ENCODE peak calls at places on chromosomes 13 and 19, in eight cellular contexts. One of them, this sample, is unnamed.

GRCh38 chr19:28493881-28494280 is 719.1 kb downstream of the UQCRFS1 start:
- DNase-seq in H9: no peak
- DNase-seq in heart right ventricle: no peak
- DNase-seq in IMR-90: no peak
- DNase-seq in mammary epithelial cell: no peak
- DNase-seq in colonic mucosa: no peak
- DNase-seq in SJCRH30: no peak
- DNase-seq in right cardiac atrium: no peak
- DNase-seq in this sample: no peak

GRCh38 chr19:21084343-21084742 is 2.3 kb downstream of the ZNF714 start:
- DNase-seq in heart right ventricle: no peak
- DNase-seq in SJCRH30: no peak
- DNase-seq in right cardiac atrium: no peak
- DNase-seq in H9: no peak
- DNase-seq in IMR-90: peak; percentile 79
- DNase-seq in colonic mucosa: no peak
- DNase-seq in mammary epithelial cell: peak; percentile 65
- DNase-seq in this sample: peak; percentile 53

GRCh38 chr19:45790942-45791341 is 1.7 kb downstream of the DMWD start:
- DNase-seq in colonic mucosa: no peak
- DNase-seq in right cardiac atrium: no peak
- DNase-seq in heart right ventricle: peak; percentile 27
- DNase-seq in H9: no peak
- DNase-seq in mammary epithelial cell: no peak
- DNase-seq in SJCRH30: no peak
- DNase-seq in IMR-90: no peak
- DNase-seq in this sample: peak; percentile 46

GRCh38 chr13:36345438-36346221 is 564 bp downstream of the SPART start:
- DNase-seq in H9: peak; percentile 63
- DNase-seq in colonic mucosa: peak; percentile 51
- DNase-seq in right cardiac atrium: peak; percentile 72
- DNase-seq in IMR-90: peak; percentile 92
- DNase-seq in mammary epithelial cell: peak; percentile 83
- DNase-seq in SJCRH30: peak; percentile 73
- DNase-seq in heart right ventricle: peak; percentile 83
- DNase-seq in this sample: peak; percentile 62

GRCh38 chr13:77345150-77345780 is 18.4 kb upstream of the MYCBP2 start:
- DNase-seq in heart right ventricle: no peak
- DNase-seq in mammary epithelial cell: no peak
- DNase-seq in H9: no peak
- DNase-seq in right cardiac atrium: no peak
- DNase-seq in IMR-90: no peak
- DNase-seq in colonic mucosa: no peak
- DNase-seq in SJCRH30: no peak
- DNase-seq in this sample: no peak

GRCh38 chr13:80093888-80094287 is 247.0 kb downstream of the SPRY2 start:
- DNase-seq in mammary epithelial cell: no peak
- DNase-seq in colonic mucosa: no peak
- DNase-seq in right cardiac atrium: no peak
- DNase-seq in H9: no peak
- DNase-seq in IMR-90: no peak
- DNase-seq in SJCRH30: no peak
- DNase-seq in heart right ventricle: no peak
- DNase-seq in this sample: no peak

GRCh38 chr13:33272531-33273124 is 12.9 kb downstream of the STARD13 start:
- DNase-seq in IMR-90: no peak
- DNase-seq in SJCRH30: no peak
- DNase-seq in colonic mucosa: peak; percentile 68
- DNase-seq in heart right ventricle: no peak
- DNase-seq in mammary epithelial cell: peak; percentile 41
- DNase-seq in H9: no peak
- DNase-seq in right cardiac atrium: no peak
- DNase-seq in this sample: peak; percentile 68

GRCh38 chr13:49371943-49372636 is 71.8 kb downstream of the CAB39L start:
- DNase-seq in IMR-90: no peak
- DNase-seq in right cardiac atrium: no peak
- DNase-seq in colonic mucosa: no peak
- DNase-seq in heart right ventricle: no peak
- DNase-seq in H9: no peak
- DNase-seq in SJCRH30: no peak
- DNase-seq in mammary epithelial cell: no peak
- DNase-seq in this sample: no peak

GRCh38 chr13:113080361-113080831 is 25.2 kb upstream of the F7 start:
- DNase-seq in right cardiac atrium: peak; percentile 41
- DNase-seq in IMR-90: no peak
- DNase-seq in heart right ventricle: no peak
- DNase-seq in SJCRH30: no peak
- DNase-seq in mammary epithelial cell: no peak
- DNase-seq in H9: no peak
- DNase-seq in colonic mucosa: no peak
- DNase-seq in this sample: no peak

GRCh38 chr13:93227280-93227905 is 786 bp downstream of the GPC6 start:
- DNase-seq in heart right ventricle: no peak
- DNase-seq in SJCRH30: peak; percentile 55
- DNase-seq in IMR-90: peak; percentile 52
- DNase-seq in mammary epithelial cell: peak; percentile 81
- DNase-seq in right cardiac atrium: peak; percentile 63
- DNase-seq in colonic mucosa: no peak
- DNase-seq in H9: peak; percentile 57
- DNase-seq in this sample: peak; percentile 81

GRCh38 chr13:43905435-43906031 is 25.8 kb downstream of the LACC1 start:
- DNase-seq in SJCRH30: peak; percentile 25
- DNase-seq in IMR-90: peak; percentile 77
- DNase-seq in right cardiac atrium: no peak
- DNase-seq in mammary epithelial cell: peak; percentile 48
- DNase-seq in colonic mucosa: peak; percentile 44
- DNase-seq in heart right ventricle: peak; percentile 42
- DNase-seq in H9: no peak
- DNase-seq in this sample: no peak

GRCh38 chr13:40961224-40961623 is 57.9 kb downstream of the ELF1 start:
- DNase-seq in H9: no peak
- DNase-seq in right cardiac atrium: no peak
- DNase-seq in SJCRH30: no peak
- DNase-seq in IMR-90: no peak
- DNase-seq in mammary epithelial cell: no peak
- DNase-seq in heart right ventricle: no peak
- DNase-seq in colonic mucosa: no peak
- DNase-seq in this sample: no peak

GRCh38 chr13:21371011-21371410 is 88.1 kb downstream of the ZDHHC20 start:
- DNase-seq in colonic mucosa: no peak
- DNase-seq in mammary epithelial cell: no peak
- DNase-seq in H9: no peak
- DNase-seq in SJCRH30: no peak
- DNase-seq in IMR-90: no peak
- DNase-seq in heart right ventricle: no peak
- DNase-seq in right cardiac atrium: no peak
- DNase-seq in this sample: no peak

GRCh38 chr19:10784257-10784656 is 51.8 kb downstream of the TMED1 start:
- DNase-seq in colonic mucosa: no peak
- DNase-seq in heart right ventricle: peak; percentile 55
- DNase-seq in mammary epithelial cell: no peak
- DNase-seq in right cardiac atrium: peak; percentile 71
- DNase-seq in IMR-90: no peak
- DNase-seq in H9: no peak
- DNase-seq in SJCRH30: no peak
- DNase-seq in this sample: no peak
- H3K4me1 ChIP-seq in colonic mucosa: no peaks in the 10 kb centered on the region
- H3K4me1 ChIP-seq in heart right ventricle: peaks cover 40% of the 10 kb centered on the region
- H3K4me1 ChIP-seq in mammary epithelial cell: no peaks in the 10 kb centered on the region
- H3K4me1 ChIP-seq in right cardiac atrium: peaks cover 3% of the 10 kb centered on the region
- H3K4me1 ChIP-seq in IMR-90: no peaks in the 10 kb centered on the region
- H3K4me1 ChIP-seq in H9: no peaks in the 10 kb centered on the region
- H3K4me1 ChIP-seq in SJCRH30: no peaks in the 10 kb centered on the region
- H3K4me1 ChIP-seq in this sample: peaks cover 11% of the 10 kb centered on the region

DNA sequence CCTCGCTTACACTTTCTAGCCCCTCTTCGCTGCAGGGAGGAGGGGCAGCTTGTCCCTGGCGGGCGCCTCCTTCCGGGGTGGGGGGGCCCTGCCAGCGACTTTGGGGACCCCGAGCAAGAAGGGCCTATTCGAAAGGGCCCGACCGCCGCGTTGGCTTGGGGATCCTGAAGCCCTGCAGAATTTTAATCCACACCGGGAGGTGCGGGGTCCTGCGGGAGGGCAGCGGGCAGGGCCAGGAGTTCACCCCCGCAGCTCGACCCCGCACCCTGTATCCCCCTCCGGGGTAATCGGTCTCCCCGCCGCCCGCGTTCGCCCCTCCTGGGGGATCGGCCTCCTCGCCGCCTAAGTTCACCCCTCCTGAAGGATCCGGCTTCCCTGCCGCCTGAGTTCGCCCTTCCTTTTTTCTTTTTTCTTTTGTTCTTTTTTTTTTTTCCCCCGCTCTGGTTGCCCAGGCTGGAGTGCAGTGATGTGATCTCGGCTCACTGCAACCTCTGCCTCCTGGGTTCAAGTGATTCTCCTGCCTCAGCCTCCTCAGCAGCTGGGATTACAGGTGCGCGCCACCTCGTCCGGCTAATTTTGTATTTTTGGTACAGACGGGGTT is 688 bp downstream of the MOB3A start:
- DNase-seq in colonic mucosa: no peak
- DNase-seq in SJCRH30: no peak
- DNase-seq in heart right ventricle: no peak
- DNase-seq in H9: no peak
- DNase-seq in mammary epithelial cell: no peak
- DNase-seq in IMR-90: no peak
- DNase-seq in right cardiac atrium: peak; percentile 74
- DNase-seq in this sample: no peak
- H3K4me1 ChIP-seq in colonic mucosa: peaks cover 3% of the 10 kb centered on the region
- H3K4me1 ChIP-seq in SJCRH30: peaks cover 7% of the 10 kb centered on the region
- H3K4me1 ChIP-seq in heart right ventricle: peaks cover 56% of the 10 kb centered on the region
- H3K4me1 ChIP-seq in H9: no peaks in the 10 kb centered on the region
- H3K4me1 ChIP-seq in mammary epithelial cell: peaks cover 43% of the 10 kb centered on the region
- H3K4me1 ChIP-seq in IMR-90: peaks cover 6% of the 10 kb centered on the region
- H3K4me1 ChIP-seq in right cardiac atrium: peaks cover 3% of the 10 kb centered on the region
- H3K4me1 ChIP-seq in this sample: peaks cover 26% of the 10 kb centered on the region

DNA sequence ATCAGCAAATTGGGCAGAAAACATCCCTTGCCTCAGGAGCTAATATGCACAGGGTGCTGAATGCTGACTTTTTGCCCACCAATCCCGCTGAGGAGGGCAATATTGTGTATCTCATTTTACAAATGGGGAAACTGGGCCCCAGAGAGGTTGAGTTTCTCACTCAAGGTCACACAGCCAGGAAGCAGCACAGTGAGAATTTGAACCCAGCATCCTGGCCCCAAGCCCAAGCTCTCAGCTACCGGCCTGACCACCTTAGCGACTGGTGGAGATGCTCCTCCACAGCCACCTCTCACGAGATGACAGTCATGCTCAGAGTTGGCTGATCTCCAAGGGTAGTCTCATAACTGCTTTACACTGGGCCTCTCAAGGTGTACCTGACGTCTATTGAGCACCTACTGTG is 3.5 kb downstream of the FBXW9 start:
- DNase-seq in SJCRH30: no peak
- DNase-seq in right cardiac atrium: no peak
- DNase-seq in colonic mucosa: no peak
- DNase-seq in IMR-90: no peak
- DNase-seq in mammary epithelial cell: no peak
- DNase-seq in H9: no peak
- DNase-seq in heart right ventricle: no peak
- DNase-seq in this sample: peak; percentile 37
- H3K4me1 ChIP-seq in SJCRH30: peaks cover 6% of the 10 kb centered on the region
- H3K4me1 ChIP-seq in right cardiac atrium: peaks cover 1% of the 10 kb centered on the region
- H3K4me1 ChIP-seq in colonic mucosa: peaks cover 5% of the 10 kb centered on the region
- H3K4me1 ChIP-seq in IMR-90: peaks cover 2% of the 10 kb centered on the region
- H3K4me1 ChIP-seq in mammary epithelial cell: peaks cover 9% of the 10 kb centered on the region
- H3K4me1 ChIP-seq in H9: peaks cover 2% of the 10 kb centered on the region
- H3K4me1 ChIP-seq in heart right ventricle: peaks cover 17% of the 10 kb centered on the region
- H3K4me1 ChIP-seq in this sample: peaks cover 9% of the 10 kb centered on the region

DNA sequence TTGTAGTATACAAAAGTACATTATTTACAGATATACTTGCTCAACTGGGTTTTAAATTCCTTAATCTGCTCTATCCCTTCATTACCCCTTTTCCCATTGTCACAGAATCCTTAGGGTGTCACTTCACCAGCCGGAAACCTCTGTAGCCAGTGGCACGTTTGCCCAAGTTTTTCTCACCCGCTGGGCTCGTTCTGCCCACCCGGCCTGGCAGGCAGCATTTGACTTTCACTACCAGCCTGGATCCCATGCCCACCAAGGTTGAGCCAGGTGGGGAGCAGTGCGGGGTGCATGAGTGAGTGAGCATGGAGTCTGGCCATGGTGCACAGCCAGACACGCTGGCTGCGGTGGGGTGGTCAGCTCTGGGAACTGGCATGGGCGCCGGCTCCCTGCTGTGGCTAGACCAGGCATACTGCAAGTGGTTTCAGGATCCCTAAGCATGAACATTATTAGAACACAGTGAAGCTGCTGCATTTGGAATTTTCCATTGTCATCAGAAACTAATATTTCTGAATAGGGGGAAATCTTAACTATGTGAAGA is 98.3 kb downstream of the NALCN start:
- DNase-seq in IMR-90: no peak
- DNase-seq in H9: no peak
- DNase-seq in mammary epithelial cell: no peak
- DNase-seq in right cardiac atrium: no peak
- DNase-seq in SJCRH30: no peak
- DNase-seq in colonic mucosa: no peak
- DNase-seq in heart right ventricle: no peak
- DNase-seq in this sample: no peak
- H3K4me1 ChIP-seq in IMR-90: no peaks in the 10 kb centered on the region
- H3K4me1 ChIP-seq in H9: no peaks in the 10 kb centered on the region
- H3K4me1 ChIP-seq in mammary epithelial cell: no peaks in the 10 kb centered on the region
- H3K4me1 ChIP-seq in right cardiac atrium: no peaks in the 10 kb centered on the region
- H3K4me1 ChIP-seq in SJCRH30: no peaks in the 10 kb centered on the region
- H3K4me1 ChIP-seq in colonic mucosa: no peaks in the 10 kb centered on the region
- H3K4me1 ChIP-seq in heart right ventricle: no peaks in the 10 kb centered on the region
- H3K4me1 ChIP-seq in this sample: no peaks in the 10 kb centered on the region

DNA sequence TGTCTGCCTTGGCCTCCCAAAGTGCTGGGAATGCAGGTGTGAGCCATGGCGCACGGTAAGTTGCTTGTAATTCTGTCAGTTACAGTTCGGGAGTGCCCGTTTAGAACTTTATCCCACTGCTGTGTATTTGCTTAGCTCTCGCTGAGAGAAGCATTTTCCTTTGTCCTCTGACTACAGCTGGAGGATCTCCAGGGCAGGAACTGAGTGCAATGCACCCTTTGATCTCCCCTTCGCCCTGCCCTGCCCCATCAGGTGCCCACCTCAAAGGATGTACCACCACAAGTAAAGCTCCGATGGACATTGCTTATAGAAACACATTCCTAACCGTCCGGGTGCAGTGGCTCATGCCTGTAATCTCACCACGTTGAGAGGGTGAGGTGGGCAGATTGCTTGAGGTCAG is 6.5 kb downstream of the BRME1 start:
- DNase-seq in heart right ventricle: no peak
- DNase-seq in mammary epithelial cell: no peak
- DNase-seq in H9: no peak
- DNase-seq in colonic mucosa: peak; percentile 59
- DNase-seq in IMR-90: no peak
- DNase-seq in SJCRH30: no peak
- DNase-seq in right cardiac atrium: no peak
- DNase-seq in this sample: no peak
- H3K4me1 ChIP-seq in heart right ventricle: no peaks in the 10 kb centered on the region
- H3K4me1 ChIP-seq in mammary epithelial cell: no peaks in the 10 kb centered on the region
- H3K4me1 ChIP-seq in H9: no peaks in the 10 kb centered on the region
- H3K4me1 ChIP-seq in colonic mucosa: no peaks in the 10 kb centered on the region
- H3K4me1 ChIP-seq in IMR-90: peaks cover 3% of the 10 kb centered on the region
- H3K4me1 ChIP-seq in SJCRH30: no peaks in the 10 kb centered on the region
- H3K4me1 ChIP-seq in right cardiac atrium: no peaks in the 10 kb centered on the region
- H3K4me1 ChIP-seq in this sample: peaks cover 14% of the 10 kb centered on the region

GRCh38 chr19:35344511-35345031 is 3.1 kb upstream of the FFAR1 start:
- DNase-seq in heart right ventricle: no peak
- DNase-seq in IMR-90: no peak
- DNase-seq in mammary epithelial cell: no peak
- DNase-seq in SJCRH30: no peak
- DNase-seq in H9: peak; percentile 21
- DNase-seq in colonic mucosa: no peak
- DNase-seq in right cardiac atrium: no peak
- DNase-seq in this sample: no peak
- H3K4me1 ChIP-seq in heart right ventricle: no peaks in the 10 kb centered on the region
- H3K4me1 ChIP-seq in IMR-90: no peaks in the 10 kb centered on the region
- H3K4me1 ChIP-seq in mammary epithelial cell: no peaks in the 10 kb centered on the region
- H3K4me1 ChIP-seq in SJCRH30: no peaks in the 10 kb centered on the region
- H3K4me1 ChIP-seq in H9: no peaks in the 10 kb centered on the region
- H3K4me1 ChIP-seq in colonic mucosa: no peaks in the 10 kb centered on the region
- H3K4me1 ChIP-seq in right cardiac atrium: no peaks in the 10 kb centered on the region
- H3K4me1 ChIP-seq in this sample: no peaks in the 10 kb centered on the region